ENCODE peak calls at places on chromosomes 7 and 10, in nine cellular contexts. R, Z, E, H, D, C, W, A and N are unnamed samples.

GRCh38 chr7:16318989-16319915 is 102.1 kb downstream of the CRPPA start:
- DNase-seq in H (no peak), Z (no peak), D (no peak), A (no peak), R (peak; percentile 40), C (peak; percentile 42), W (peak; percentile 67), E (peak; percentile 6), N (peak; percentile 37)

GRCh38 chr10:73141603-73142002 is 26.2 kb downstream of the ECD start:
- DNase-seq in D (no peak), E (no peak), A (no peak), H (no peak), W (no peak), Z (no peak), R (no peak), C (no peak), N (no peak)

GRCh38 chr10:43398939-43399871 is 9.8 kb downstream of the HNRNPF start:
- DNase-seq in Z (peak; percentile 38), C (no peak), A (no peak), W (no peak), R (peak; percentile 72), D (no peak), H (no peak), E (no peak), N (no peak)

GRCh38 chr7:70131807-70132565 is 533.7 kb downstream of the AUTS2 start:
- DNase-seq in H (no peak), D (no peak), C (no peak), R (no peak), Z (no peak), A (no peak), E (no peak), W (no peak), N (peak; percentile 98)

GRCh38 chr7:25805027-25805687 is 346.8 kb upstream of the NFE2L3 start:
- DNase-seq in R (peak; percentile 9), Z (peak; percentile 30), W (peak; percentile 42), E (no peak), H (no peak), D (no peak), A (no peak), C (no peak), N (no peak)

GRCh38 chr10:128462026-128462425 is 335.8 kb upstream of the MKI67 start:
- DNase-seq in A (no peak), D (no peak), R (no peak), H (no peak), E (no peak), C (no peak), Z (no peak), W (no peak), N (no peak)

GRCh38 chr7:91288208-91288824 is 24.1 kb downstream of the FZD1 start:
- DNase-seq in A (no peak), D (peak; percentile 65), Z (peak; percentile 46), C (no peak), E (no peak), R (no peak), H (no peak), W (peak; percentile 12), N (peak; percentile 61)

GRCh38 chr10:75099952-75100763 is 11.3 kb upstream of the SAMD8 start:
- DNase-seq in A (peak; percentile 91), R (peak; percentile 52), H (no peak), C (peak; percentile 64), E (peak; percentile 85), D (peak; percentile 92), Z (peak; percentile 77), W (peak; percentile 34), N (peak; percentile 82)

GRCh38 chr10:102112210-102112817 is 7.9 kb downstream of the LDB1 start:
- DNase-seq in W (no peak), E (no peak), C (no peak), H (no peak), A (no peak), R (no peak), D (no peak), Z (no peak), N (no peak)

GRCh38 chr10:46312953-46313352 is 26.2 kb downstream of the ANTXRL start:
- DNase-seq in H (no peak), R (no peak), A (no peak), C (no peak), E (no peak), Z (no peak), W (no peak), D (peak; percentile 14), N (no peak)

GRCh38 chr10:13086051-13086450 is 13.9 kb upstream of the OPTN start:
- DNase-seq in E (no peak), H (no peak), A (no peak), C (no peak), R (peak; percentile 48), D (no peak), Z (no peak), W (no peak), N (no peak)

GRCh38 chr7:5646846-5647245 is 134.6 kb downstream of the RNF216 start:
- DNase-seq in R (peak; percentile 76), D (no peak), E (no peak), Z (no peak), W (peak; percentile 98), H (no peak), A (no peak), C (peak; percentile 71), N (peak; percentile 91)

GRCh38 chr10:25017247-25017590 is 807 bp downstream of the THNSL1 start:
- DNase-seq in H (no peak), C (no peak), Z (peak; percentile 25), E (peak; percentile 13), D (no peak), R (peak; percentile 13), W (no peak), A (no peak), N (peak; percentile 12)

GRCh38 chr10:71746344-71747037 is 26.8 kb downstream of the VSIR start:
- DNase-seq in A (peak; percentile 82), E (no peak), D (peak; percentile 69), W (no peak), Z (peak; percentile 71), R (no peak), C (no peak), H (no peak), N (no peak)

GRCh38 chr7:5423272-5423843 is at the start of gene TNRC18:
- DNase-seq in A (peak; percentile 89), C (no peak), E (peak; percentile 38), R (no peak), W (no peak), D (no peak), Z (no peak), H (no peak), N (no peak)

GRCh38 chr10:7520496-7521485 is 110.0 kb upstream of the SFMBT2 start:
- DNase-seq in C (no peak), R (no peak), E (no peak), Z (no peak), W (no peak), H (no peak), A (no peak), D (no peak), N (no peak)

DNA sequence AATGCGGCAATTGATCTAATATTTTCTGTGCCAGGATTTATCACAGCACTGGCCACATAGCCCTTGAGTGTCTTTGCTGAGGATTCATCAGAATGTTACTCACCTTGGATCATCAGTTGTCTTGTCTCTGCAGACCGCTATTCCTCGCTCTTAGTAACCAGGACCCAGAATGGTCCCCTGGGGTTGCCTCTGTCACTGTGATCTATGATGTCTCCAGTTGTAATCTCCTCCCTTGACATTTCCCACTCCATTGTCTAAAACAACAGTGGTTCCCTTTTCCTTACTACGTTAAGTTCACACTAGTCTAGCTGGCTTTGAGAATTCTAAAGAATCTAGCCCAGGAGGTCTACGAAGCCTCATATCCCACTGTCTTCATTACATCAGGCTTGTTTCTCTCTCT is 125.9 kb downstream of the CUBN start:
- DNase-seq in E (no peak), C (no peak), A (no peak), Z (no peak), D (no peak), W (no peak), H (no peak), R (no peak), N (no peak)
- H3K4me1 ChIP-seq in E (no peaks in the 10 kb centered on the region), C (peaks cover 37% of the 10 kb centered on the region), A (no peaks in the 10 kb centered on the region), Z (no peaks in the 10 kb centered on the region), D (no peaks in the 10 kb centered on the region), W (peaks cover 36% of the 10 kb centered on the region), H (peaks cover 45% of the 10 kb centered on the region), R (peaks cover 26% of the 10 kb centered on the region), N (peaks cover 27% of the 10 kb centered on the region)

GRCh38 chr7:66736892-66737291 is 3.6 kb upstream of the RABGEF1 start:
- DNase-seq in Z (no peak), H (no peak), R (no peak), C (no peak), W (no peak), D (no peak), A (no peak), E (no peak), N (no peak)
- H3K4me1 ChIP-seq in Z (peaks cover 33% of the 10 kb centered on the region), H (peaks cover 8% of the 10 kb centered on the region), R (no peaks in the 10 kb centered on the region), C (no peaks in the 10 kb centered on the region), W (no peaks in the 10 kb centered on the region), D (no peaks in the 10 kb centered on the region), A (no peaks in the 10 kb centered on the region), E (peaks cover 1% of the 10 kb centered on the region), N (no peaks in the 10 kb centered on the region)

DNA sequence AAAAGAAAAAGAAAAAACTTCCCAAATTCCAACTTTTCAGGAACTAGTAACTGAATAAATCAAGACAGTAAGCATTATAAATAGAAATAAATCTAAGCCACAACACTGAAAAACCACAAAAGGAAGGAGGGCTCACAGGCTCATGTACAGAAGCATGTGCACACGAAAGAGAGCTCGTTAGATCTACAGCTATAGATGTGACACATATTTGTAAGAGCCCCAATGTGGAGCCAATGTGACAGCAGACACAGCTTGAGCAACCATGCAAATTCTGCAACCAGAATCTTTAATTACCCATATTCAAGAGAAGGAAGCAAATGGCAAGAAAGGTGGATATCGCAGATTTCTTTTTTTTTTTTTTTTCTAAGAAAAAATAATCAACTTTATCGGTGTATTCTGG is 94.7 kb downstream of the SORBS1 start:
- DNase-seq in A (no peak), D (no peak), C (no peak), Z (no peak), E (no peak), H (no peak), W (no peak), R (no peak), N (no peak)
- H3K4me1 ChIP-seq in A (peaks cover 9% of the 10 kb centered on the region), D (peaks cover 16% of the 10 kb centered on the region), C (no peaks in the 10 kb centered on the region), Z (peaks cover 52% of the 10 kb centered on the region), E (no peaks in the 10 kb centered on the region), H (peaks cover 93% of the 10 kb centered on the region), W (peaks cover 5% of the 10 kb centered on the region), R (no peaks in the 10 kb centered on the region), N (peaks cover 11% of the 10 kb centered on the region)

GRCh38 chr7:73738220-73738611 is 386 bp downstream of the ABHD11 start:
- DNase-seq in R (peak; percentile 25), H (no peak), A (no peak), E (peak; percentile 74), C (peak; percentile 49), D (peak; percentile 76), W (no peak), Z (peak; percentile 66), N (peak; percentile 68)

GRCh38 chr7:73737491-73738219 is 947 bp downstream of the ABHD11 start:
- DNase-seq in Z (no peak), D (no peak), A (peak; percentile 80), E (no peak), W (no peak), C (no peak), R (no peak), H (no peak), N (no peak)

GRCh38 chr7:73739387-73739767 is 775 bp upstream of the ABHD11 start:
- DNase-seq in D (no peak), A (peak; percentile 79), H (no peak), W (no peak), R (no peak), Z (no peak), E (no peak), C (no peak), N (no peak)

GRCh38 chr7:73740212-73740611 is 1.6 kb upstream of the ABHD11 start:
- DNase-seq in Z (no peak), D (no peak), W (no peak), H (no peak), E (no peak), C (no peak), A (no peak), R (no peak), N (no peak)

GRCh38 chr7:73738612-73739386 is at the start of gene ABHD11:
- DNase-seq in A (peak; percentile 99), D (peak; percentile 98), C (peak; percentile 95), R (peak; percentile 93), Z (peak; percentile 98), H (peak; percentile 84), E (peak; percentile 89), W (peak; percentile 96), N (peak; percentile 98)
- H3K4me1 ChIP-seq in A (peaks cover 23% of the 10 kb centered on the region), D (peaks cover 8% of the 10 kb centered on the region), C (peaks cover 8% of the 10 kb centered on the region), R (peaks cover 7% of the 10 kb centered on the region), Z (peaks cover 83% of the 10 kb centered on the region), H (peaks cover 16% of the 10 kb centered on the region), E (peaks cover 24% of the 10 kb centered on the region), W (peaks cover 9% of the 10 kb centered on the region), N (peaks cover 17% of the 10 kb centered on the region)